ENCODE peak calls at places on chromosome X, in seven cellular contexts. R is fibroblast of lung; G is heart left ventricle; N is NCI-H2029; L is stimulated activated naive CD4-positive, alpha-beta T cell; I is stimulated activated CD4-positive, alpha-beta T cell treated with anti-CD3 and anti-CD28 coated beads, Interleukin-1b, Interleukin-23, amount 100 ng/mL, for 4 hours; Q is A549. F is an unnamed sample.

GRCh38 chrX:119488749-119489148 is 20.5 kb downstream of the SLC25A5 start:
- DNase-seq in R (peak), G (peak), N (no peak), L (no peak), I (no peak), Q (peak), F (no peak)

GRCh38 chrX:19893722-19894121 is 6.3 kb upstream of the SH3KBP1 start:
- DNase-seq in R (no peak), G (no peak), N (peak), L (no peak), I (no peak), Q (peak), F (no peak)

GRCh38 chrX:23503835-23504539 is 163.3 kb upstream of the PRDX4 start:
- DNase-seq in R (peak), G (peak), N (peak), L (no peak), I (no peak), Q (peak), F (peak)

GRCh38 chrX:11423362-11423818 is 130.2 kb downstream of the AMELX start:
- DNase-seq in R (peak), G (peak), N (no peak), L (no peak), I (no peak), Q (peak), F (no peak)

GRCh38 chrX:33053001-33053400 is 158.3 kb downstream of the DMD start:
- DNase-seq in R (no peak), G (no peak), N (no peak), L (no peak), I (no peak), Q (no peak), F (no peak)

GRCh38 chrX:9988762-9989161 is 21.6 kb downstream of the CLDN34 start:
- DNase-seq in R (peak), G (no peak), N (no peak), L (no peak), I (no peak), Q (peak), F (no peak)

GRCh38 chrX:150257348-150258175 is 105.6 kb upstream of the MAMLD1 start:
- DNase-seq in R (no peak), G (no peak), N (no peak), L (no peak), I (no peak), Q (no peak), F (no peak)

GRCh38 chrX:134396174-134396573 is 63.8 kb upstream of the HPRT1 start:
- DNase-seq in R (peak), G (no peak), N (no peak), L (no peak), I (no peak), Q (peak), F (no peak)

GRCh38 chrX:16696956-16697355 is 15.5 kb downstream of the CTPS2 start:
- DNase-seq in R (no peak), G (no peak), N (no peak), L (no peak), I (no peak), Q (no peak), F (no peak)

GRCh38 chrX:44042731-44043130 is 69.5 kb upstream of the NDP start:
- DNase-seq in R (peak), G (no peak), N (no peak), L (no peak), I (no peak), Q (no peak), F (no peak)

GRCh38 chrX:123647244-123647643 is 85.6 kb downstream of the THOC2 start:
- DNase-seq in R (no peak), G (no peak), N (no peak), L (no peak), I (no peak), Q (no peak), F (no peak)

GRCh38 chrX:48025561-48025960 is 18.8 kb downstream of the SPACA5 start:
- DNase-seq in R (peak), G (peak), N (peak), L (peak), I (peak), Q (peak), F (peak)

F was measured in DMS153.